ENCODE peak calls at places on chromosome 1, in seven cellular contexts. P is CD4-positive, CD25-positive, alpha-beta regulatory T cell; G is PC-3; A is H54; U is activated T-cell treated with anti-CD3 and anti-CD28 coated beads for 1 hour; B is ELR; D is NCI-H1092 treated with DMSO at 0.1 percent for 48 hours. L is an unnamed sample.

GRCh38 chr1:54172614-54173312 is 20.0 kb upstream of the CDCP2 start:
- DNase-seq in U (no peak), D (no peak), A (no peak), B (peak), P (no peak), G (no peak), L (no peak)

GRCh38 chr1:9181176-9181906 is 52.4 kb upstream of the GPR157 start:
- DNase-seq in P (peak), D (no peak), A (no peak), B (peak), G (peak), U (peak), L (peak)

GRCh38 chr1:200294241-200294640 is 115.6 kb downstream of the ZNF281 start:
- DNase-seq in G (peak), P (no peak), A (no peak), B (no peak), D (no peak), U (no peak), L (no peak)

GRCh38 chr1:204072951-204073836 is at the start of gene SOX13:
- DNase-seq in U (no peak), A (peak), B (peak), G (peak), D (peak), P (no peak), L (peak)

GRCh38 chr1:154964359-154964758 is 2.8 kb upstream of the PYGO2 start:
- DNase-seq in D (no peak), B (no peak), G (no peak), P (no peak), U (no peak), A (no peak), L (no peak)

GRCh38 chr1:246815693-246816270 is 91.6 kb downstream of the SCCPDH start:
- DNase-seq in A (no peak), U (no peak), G (no peak), P (no peak), D (no peak), B (no peak), L (no peak)

GRCh38 chr1:195951313-195951712 is 656.9 kb downstream of the KCNT2 start:
- DNase-seq in G (no peak), P (no peak), U (no peak), D (no peak), A (no peak), B (no peak), L (no peak)

GRCh38 chr1:170410391-170411146 is 121.4 kb upstream of the GORAB start:
- DNase-seq in B (peak), P (no peak), G (peak), D (no peak), A (no peak), U (no peak), L (no peak)

GRCh38 chr1:159071970-159072582 is 4.5 kb downstream of the AIM2 start:
- DNase-seq in A (no peak), D (peak), G (peak), B (peak), U (no peak), P (no peak), L (peak)

GRCh38 chr1:67053535-67053784 is 488 bp downstream of the SLC35D1 start:
- DNase-seq in P (peak), D (no peak), A (peak), B (no peak), U (no peak), G (peak), L (peak)

GRCh38 chr1:45200906-45201500 is 5.4 kb downstream of the ZSWIM5 start:
- DNase-seq in A (no peak), P (no peak), D (no peak), G (no peak), B (peak), U (no peak), L (no peak)

GRCh38 chr1:221868894-221869293 is 127.0 kb upstream of the DUSP10 start:
- DNase-seq in D (no peak), U (no peak), A (peak), B (peak), P (no peak), G (peak), L (peak)

GRCh38 chr1:70403759-70404158 is 7.3 kb upstream of the CTH start:
- DNase-seq in D (no peak), A (no peak), G (no peak), U (no peak), P (no peak), B (no peak), L (no peak)

L was measured in SJSA1.